ENCODE peak calls at places on chromosomes 11 and 22, in ten cellular contexts. X is AG09309, M is tibial nerve, Y is adrenal gland, K is AG04450, I is fibroblast of the aortic adventitia, D is fibroblast of villous mesenchyme, H is pancreas, O is PC-3, B is esophagus squamous epithelium. R is an unnamed sample.

GRCh38 chr11:1148752-1149180 is 9.0 kb upstream of the MUC5AC start:
- DNase-seq in I (no peak), B (no peak), H (no peak), O (no peak), Y (no peak), D (no peak), M (no peak), X (no peak), K (no peak), R (no peak)

GRCh38 chr11:45079943-45080719 is 66.3 kb upstream of the PRDM11 start:
- DNase-seq in K (no peak), B (no peak), Y (no peak), H (no peak), M (no peak), D (no peak), X (no peak), I (no peak), O (no peak), R (no peak)

GRCh38 chr22:42997577-42997976 is 17.4 kb downstream of the PACSIN2 start:
- DNase-seq in H (no peak), X (no peak), D (peak), I (no peak), O (no peak), K (no peak), M (no peak), B (no peak), Y (peak), R (no peak)

GRCh38 chr22:17951315-17951714 is 73.0 kb downstream of the MICAL3 start:
- DNase-seq in B (no peak), M (no peak), K (no peak), I (no peak), O (no peak), D (no peak), Y (peak), X (no peak), H (no peak), R (no peak)

GRCh38 chr11:61068581-61068980 is 33.7 kb upstream of the CD5 start:
- DNase-seq in I (no peak), Y (no peak), M (no peak), D (no peak), H (no peak), K (no peak), X (no peak), O (no peak), B (no peak), R (no peak)

GRCh38 chr11:31050061-31050790 is 319.3 kb downstream of the DCDC1 start:
- DNase-seq in I (no peak), M (no peak), X (no peak), B (no peak), K (no peak), Y (no peak), H (no peak), O (no peak), D (no peak), R (no peak)

GRCh38 chr22:44261861-44262595 is 50.7 kb downstream of the SHISAL1 start:
- DNase-seq in K (no peak), I (peak), D (no peak), X (no peak), M (no peak), Y (peak), H (no peak), B (no peak), O (no peak), R (no peak)

GRCh38 chr11:68581901-68582300 is 102.4 kb upstream of the GAL start:
- DNase-seq in D (no peak), X (no peak), H (no peak), B (no peak), O (no peak), K (no peak), Y (no peak), I (no peak), M (no peak), R (no peak)

GRCh38 chr11:3126207-3126865 is 38.8 kb downstream of the OSBPL5 start:
- DNase-seq in B (no peak), M (no peak), H (no peak), O (peak), K (no peak), X (no peak), I (no peak), D (no peak), Y (peak), R (no peak)

GRCh38 chr11:89052220-89052619 is 13.6 kb downstream of the GRM5 start:
- DNase-seq in O (no peak), Y (no peak), X (no peak), I (no peak), B (no peak), D (no peak), M (no peak), H (no peak), K (no peak), R (no peak)

GRCh38 chr11:77967121-77967520 is 27.3 kb downstream of the INTS4 start:
- DNase-seq in I (no peak), H (no peak), B (no peak), Y (no peak), M (no peak), X (no peak), O (no peak), D (no peak), K (no peak), R (no peak)

GRCh38 chr11:124329787-124330478 is 9.9 kb upstream of the OR8D2 start:
- DNase-seq in X (no peak), O (peak), B (no peak), M (no peak), H (no peak), K (no peak), I (peak), D (peak), Y (no peak), R (peak)

GRCh38 chr11:44899959-44900358 is 50.7 kb downstream of the TP53I11 start:
- DNase-seq in X (peak), H (no peak), I (peak), D (peak), O (peak), Y (peak), B (no peak), M (no peak), K (peak), R (peak)

GRCh38 chr11:116513894-116514293 is 258.9 kb downstream of the BUD13 start:
- DNase-seq in H (peak), O (peak), X (no peak), K (no peak), B (no peak), I (peak), D (peak), Y (peak), M (no peak), R (peak)
- TF ChIP-seq CTCF in H (no peak), O (peak), X (peak), K (peak), B (peak), I (peak), D (peak), Y (no peak), M (no peak), R (peak)

GRCh38 chr11:129314381-129314780 is 61.3 kb upstream of the BARX2 start:
- DNase-seq in B (no peak), D (no peak), X (no peak), K (no peak), O (no peak), M (no peak), Y (no peak), H (no peak), I (no peak), R (no peak)

GRCh38 chr11:129316781-129317180 is 58.9 kb upstream of the BARX2 start:
- DNase-seq in H (no peak), O (no peak), M (no peak), K (no peak), D (no peak), X (no peak), I (no peak), Y (no peak), B (no peak), R (no peak)

GRCh38 chr11:129313588-129314288 is 61.9 kb upstream of the BARX2 start:
- DNase-seq in Y (no peak), K (no peak), X (peak), O (no peak), B (no peak), H (no peak), D (peak), M (no peak), I (peak), R (peak)

GRCh38 chr11:129315781-129316579 is 59.7 kb upstream of the BARX2 start:
- DNase-seq in Y (no peak), K (no peak), D (no peak), M (no peak), O (peak), I (no peak), X (no peak), H (peak), B (no peak), R (no peak)

DNA sequence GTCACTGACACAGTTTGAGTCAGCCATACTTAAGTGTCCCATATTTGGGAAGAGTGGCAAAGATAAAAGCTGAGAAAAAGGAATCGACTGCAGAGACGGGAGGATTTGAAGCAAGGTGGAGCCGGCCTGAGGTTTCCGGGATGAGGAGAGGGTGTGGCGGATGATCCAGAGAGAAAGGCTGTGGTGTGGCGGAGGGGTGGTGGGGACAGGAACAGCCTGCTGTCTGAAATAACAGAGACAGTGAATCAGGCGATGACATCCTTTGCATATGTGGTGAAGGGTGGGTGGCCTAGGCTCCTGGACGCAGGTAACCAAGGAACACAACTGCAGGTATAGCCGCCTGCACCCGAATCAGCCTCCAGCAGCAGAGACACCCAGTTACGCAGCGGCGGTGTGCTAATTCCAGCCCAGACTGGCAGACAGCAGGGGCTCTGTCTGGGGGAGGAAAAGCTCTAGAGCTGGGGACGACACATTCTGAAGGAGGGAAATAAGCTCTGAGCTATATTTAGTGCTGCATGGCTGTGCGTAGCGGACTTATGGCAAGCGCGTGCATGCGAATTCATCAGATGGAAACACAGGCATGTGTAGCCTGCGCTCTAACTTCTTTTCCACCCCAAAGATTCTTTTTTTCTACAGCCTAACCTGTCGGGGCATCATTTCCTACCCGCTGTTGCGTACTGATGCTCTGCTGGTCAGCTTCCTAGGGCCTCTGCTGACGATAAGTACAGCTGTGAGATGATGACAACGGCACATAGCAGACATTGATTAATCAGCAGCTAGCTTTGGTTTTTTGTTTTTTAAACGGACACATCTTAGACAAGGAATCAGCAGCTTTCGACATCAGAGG is 62.7 kb upstream of the BARX2 start:
- DNase-seq in K (no peak), B (no peak), H (no peak), O (no peak), Y (no peak), D (no peak), X (no peak), I (peak), M (no peak), R (peak)
- H3K4me3 ChIP-seq in K (peak), B (no peak), H (no peak), O (no peak), Y (no peak), D (no peak), X (no peak), I (peak), M (no peak), R (peak)

GRCh38 chr11:19906126-19906525 is 193.5 kb downstream of the NAV2 start:
- DNase-seq in O (no peak), K (no peak), X (no peak), H (no peak), D (no peak), I (no peak), Y (no peak), B (no peak), M (no peak), R (no peak)

GRCh38 chr11:19903620-19904069 is 191.0 kb downstream of the NAV2 start:
- DNase-seq in Y (peak), B (no peak), O (peak), K (peak), M (peak), I (peak), X (peak), H (peak), D (peak), R (peak)

GRCh38 chr11:19905280-19905853 is 192.7 kb downstream of the NAV2 start:
- DNase-seq in Y (no peak), K (no peak), D (peak), M (no peak), X (peak), H (no peak), I (peak), B (no peak), O (peak), R (peak)

GRCh38 chr11:19907839-19908238 is 195.2 kb downstream of the NAV2 start:
- DNase-seq in I (no peak), Y (peak), K (no peak), D (no peak), O (no peak), B (no peak), X (no peak), M (no peak), H (peak), R (no peak)

GRCh38 chr11:19907008-19907579 is 194.5 kb downstream of the NAV2 start:
- DNase-seq in O (no peak), X (no peak), Y (no peak), B (no peak), D (no peak), M (no peak), K (no peak), I (no peak), H (no peak), R (no peak)
- TF ChIP-seq CTCF in O (no peak), X (no peak), Y (no peak), B (no peak), D (no peak), M (no peak), K (no peak), I (no peak), H (no peak), R (no peak)

GRCh38 chr22:40685406-40685805 is 6.1 kb downstream of the MCHR1 start:
- DNase-seq in Y (no peak), X (no peak), H (no peak), M (no peak), D (no peak), I (no peak), K (no peak), O (no peak), B (no peak), R (no peak)
- H3K4me3 ChIP-seq in Y (no peak), X (no peak), H (no peak), M (no peak), D (no peak), I (no peak), K (no peak), O (no peak), B (no peak), R (no peak)

DNA sequence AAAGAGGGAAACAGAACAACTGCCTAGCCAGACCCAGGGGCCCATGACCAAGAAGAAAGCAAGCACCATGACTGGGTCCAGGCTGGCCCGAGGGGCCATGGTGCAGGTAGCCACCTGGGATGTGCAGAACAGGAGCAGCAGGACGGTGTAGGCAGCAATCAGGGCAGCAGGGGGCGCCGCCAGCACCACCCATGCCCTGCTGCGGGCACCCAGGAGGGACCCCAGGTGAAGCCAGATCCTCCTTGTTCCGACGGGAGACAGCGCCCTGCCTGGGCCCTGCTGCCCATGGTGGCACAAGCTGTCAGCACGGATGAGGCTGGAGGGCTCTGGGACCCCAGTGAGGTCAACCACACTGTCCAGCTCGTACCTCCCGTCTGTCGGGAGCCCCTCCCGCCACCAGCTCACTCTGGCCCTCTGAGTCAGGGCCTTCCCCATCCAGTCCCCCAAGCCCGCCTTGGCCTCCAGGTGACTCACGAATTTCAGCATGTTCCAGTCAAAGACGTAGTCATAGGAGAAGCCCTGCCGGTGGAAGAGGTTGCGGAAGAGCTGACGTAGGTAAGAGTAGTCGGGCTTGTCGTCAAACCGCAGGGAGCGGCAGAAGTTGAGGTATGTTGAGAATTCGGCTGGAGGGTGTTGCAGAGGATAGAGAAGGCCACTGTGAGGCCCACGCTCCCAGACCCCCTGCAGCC is 18.8 kb downstream of the CSNK1E start:
- DNase-seq in H (no peak), O (peak), Y (peak), K (no peak), B (no peak), X (peak), I (peak), M (no peak), D (peak), R (peak)
- TF ChIP-seq CTCF in H (no peak), O (peak), Y (peak), K (no peak), B (peak), X (peak), I (peak), M (no peak), D (peak), R (peak)

GRCh38 chr11:127648604-127649003 is 648.0 kb upstream of the KIRREL3 start:
- DNase-seq in K (no peak), X (no peak), M (no peak), D (no peak), Y (no peak), H (no peak), B (no peak), O (no peak), I (no peak), R (no peak)
- H3K4me3 ChIP-seq in K (no peak), X (no peak), M (no peak), D (no peak), Y (no peak), H (no peak), B (no peak), O (no peak), I (no peak), R (no peak)

DNA sequence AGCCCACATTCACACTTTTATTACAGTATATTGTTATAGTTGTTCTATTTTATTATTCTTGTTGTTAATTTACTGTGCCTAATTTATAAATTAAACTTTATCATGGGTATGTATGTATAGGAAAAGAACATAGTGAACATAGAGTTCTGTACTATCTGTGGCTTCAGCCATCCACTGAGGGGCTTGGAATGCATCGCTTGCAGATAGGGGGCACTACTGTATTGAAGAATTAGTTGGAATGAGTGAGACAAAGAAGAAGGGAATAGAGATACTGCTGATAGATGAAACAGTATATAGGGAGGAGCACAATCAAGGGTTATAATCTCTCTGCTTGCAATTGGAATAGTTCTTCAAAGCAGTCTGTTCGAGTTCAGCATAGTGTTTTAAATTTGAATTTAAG is 432.2 kb downstream of the RAB38 start:
- DNase-seq in O (peak), D (no peak), H (no peak), B (no peak), Y (no peak), I (no peak), X (no peak), K (no peak), M (no peak), R (no peak)
- TF ChIP-seq CTCF in O (peak), D (no peak), H (no peak), B (no peak), Y (no peak), I (no peak), X (peak), K (no peak), M (no peak), R (no peak)

DNA sequence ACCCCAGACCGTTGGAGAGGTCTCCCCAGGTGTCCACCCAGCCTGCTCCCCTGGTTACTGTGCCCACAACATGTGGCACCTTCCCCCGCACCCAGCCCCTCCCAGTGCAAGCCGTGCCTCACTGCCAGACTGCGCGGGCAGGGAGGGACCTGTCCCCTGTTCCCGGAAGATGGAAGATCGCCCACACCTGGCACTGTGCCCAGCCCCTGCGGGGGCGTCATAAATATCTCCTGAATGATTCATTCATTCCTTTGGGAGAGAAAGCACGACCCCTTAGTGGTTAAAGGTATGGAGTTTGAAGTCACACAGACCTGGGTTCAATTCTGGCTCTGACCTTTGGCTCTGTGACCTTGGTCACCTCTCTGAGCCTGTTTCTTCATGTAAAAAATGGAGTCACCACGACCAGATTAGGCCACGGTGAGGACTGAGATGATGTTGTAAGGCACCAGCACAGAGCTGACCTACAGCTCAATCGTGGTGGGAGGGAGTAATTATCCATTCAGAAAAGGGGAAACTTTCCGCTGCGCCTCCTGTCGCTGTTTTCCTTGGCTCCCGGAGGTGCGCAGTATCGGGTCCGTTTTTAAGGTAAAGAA is 497 bp upstream of the SYT12 start:
- DNase-seq in Y (peak), B (no peak), K (peak), M (no peak), I (peak), H (peak), D (peak), X (no peak), O (peak), R (peak)
- H3K4me3 ChIP-seq in Y (no peak), B (peak), K (peak), M (peak), I (peak), H (no peak), D (peak), X (peak), O (peak), R (peak)